ENCODE peak calls at places on chromosome 20, in four cellular contexts. One of them, this sample, is unnamed.

GRCh38 chr20:61170521-61170920 is 81.5 kb upstream of the CDH4 start:
- DNase-seq in uterus: no peak
- DNase-seq in testis: no peak
- DNase-seq in right lobe of liver: no peak
- DNase-seq in this sample: no peak

GRCh38 chr20:57900226-57900905 is 190.6 kb upstream of the PMEPA1 start:
- DNase-seq in uterus: no peak
- DNase-seq in testis: no peak
- DNase-seq in right lobe of liver: no peak
- DNase-seq in this sample: no peak

GRCh38 chr20:10111144-10111771 is 76.5 kb downstream of the ANKEF1 start:
- DNase-seq in uterus: no peak
- DNase-seq in testis: no peak
- DNase-seq in right lobe of liver: peak; percentile 77
- DNase-seq in this sample: peak; percentile 44

GRCh38 chr20:1308702-1309095 is 20.2 kb downstream of the SDCBP2 start:
- DNase-seq in uterus: no peak
- DNase-seq in testis: no peak
- DNase-seq in right lobe of liver: no peak
- DNase-seq in this sample: no peak

GRCh38 chr20:51756653-51757052 is 11.5 kb downstream of the ATP9A start:
- DNase-seq in uterus: no peak
- DNase-seq in testis: no peak
- DNase-seq in right lobe of liver: no peak
- DNase-seq in this sample: no peak

GRCh38 chr20:3910868-3911267 is 21.7 kb downstream of the PANK2 start:
- DNase-seq in uterus: no peak
- DNase-seq in testis: no peak
- DNase-seq in right lobe of liver: no peak
- DNase-seq in this sample: no peak

GRCh38 chr20:965956-966355 is 36.2 kb downstream of the RSPO4 start:
- DNase-seq in uterus: no peak
- DNase-seq in testis: peak; percentile 77
- DNase-seq in right lobe of liver: no peak
- DNase-seq in this sample: no peak

GRCh38 chr20:19540401-19540800 is 217.7 kb upstream of the RIN2 start:
- DNase-seq in uterus: no peak
- DNase-seq in testis: peak; percentile 58
- DNase-seq in right lobe of liver: no peak
- DNase-seq in this sample: no peak

GRCh38 chr20:33191955-33192354 is 24.0 kb downstream of the BPIFA2 start:
- DNase-seq in uterus: no peak
- DNase-seq in testis: no peak
- DNase-seq in right lobe of liver: no peak
- DNase-seq in this sample: no peak

GRCh38 chr20:1477896-1478490 is 11.3 kb upstream of the NSFL1C start:
- DNase-seq in uterus: no peak
- DNase-seq in testis: no peak
- DNase-seq in right lobe of liver: no peak
- DNase-seq in this sample: no peak

GRCh38 chr20:14919473-14920157 is 582.2 kb upstream of the FLRT3 start:
- DNase-seq in uterus: no peak
- DNase-seq in testis: no peak
- DNase-seq in right lobe of liver: no peak
- DNase-seq in this sample: peak; percentile 53

GRCh38 chr20:37356961-37357371 is 11.0 kb downstream of the SRC start:
- DNase-seq in uterus: no peak
- DNase-seq in testis: no peak
- DNase-seq in right lobe of liver: peak; percentile 46
- DNase-seq in this sample: no peak

GRCh38 chr20:16040742-16041141 is 532.5 kb downstream of the KIF16B start:
- DNase-seq in uterus: no peak
- DNase-seq in testis: no peak
- DNase-seq in right lobe of liver: no peak
- DNase-seq in this sample: no peak

GRCh38 chr20:54084727-54085368 is 14.5 kb upstream of the BCAS1 start:
- DNase-seq in uterus: no peak
- DNase-seq in testis: no peak
- DNase-seq in right lobe of liver: no peak
- DNase-seq in this sample: peak; percentile 70

GRCh38 chr20:40943591-40943990 is 85.0 kb upstream of the TOP1 start:
- DNase-seq in uterus: no peak
- DNase-seq in testis: no peak
- DNase-seq in right lobe of liver: no peak
- DNase-seq in this sample: no peak

GRCh38 chr20:53934421-53935352 is 135.7 kb downstream of the BCAS1 start:
- DNase-seq in uterus: no peak
- DNase-seq in testis: no peak
- DNase-seq in right lobe of liver: no peak
- DNase-seq in this sample: no peak

GRCh38 chr20:40868568-40869223 is 159.9 kb upstream of the TOP1 start:
- DNase-seq in uterus: peak; percentile 37
- DNase-seq in testis: peak; percentile 27
- DNase-seq in right lobe of liver: no peak
- DNase-seq in this sample: no peak

DNA sequence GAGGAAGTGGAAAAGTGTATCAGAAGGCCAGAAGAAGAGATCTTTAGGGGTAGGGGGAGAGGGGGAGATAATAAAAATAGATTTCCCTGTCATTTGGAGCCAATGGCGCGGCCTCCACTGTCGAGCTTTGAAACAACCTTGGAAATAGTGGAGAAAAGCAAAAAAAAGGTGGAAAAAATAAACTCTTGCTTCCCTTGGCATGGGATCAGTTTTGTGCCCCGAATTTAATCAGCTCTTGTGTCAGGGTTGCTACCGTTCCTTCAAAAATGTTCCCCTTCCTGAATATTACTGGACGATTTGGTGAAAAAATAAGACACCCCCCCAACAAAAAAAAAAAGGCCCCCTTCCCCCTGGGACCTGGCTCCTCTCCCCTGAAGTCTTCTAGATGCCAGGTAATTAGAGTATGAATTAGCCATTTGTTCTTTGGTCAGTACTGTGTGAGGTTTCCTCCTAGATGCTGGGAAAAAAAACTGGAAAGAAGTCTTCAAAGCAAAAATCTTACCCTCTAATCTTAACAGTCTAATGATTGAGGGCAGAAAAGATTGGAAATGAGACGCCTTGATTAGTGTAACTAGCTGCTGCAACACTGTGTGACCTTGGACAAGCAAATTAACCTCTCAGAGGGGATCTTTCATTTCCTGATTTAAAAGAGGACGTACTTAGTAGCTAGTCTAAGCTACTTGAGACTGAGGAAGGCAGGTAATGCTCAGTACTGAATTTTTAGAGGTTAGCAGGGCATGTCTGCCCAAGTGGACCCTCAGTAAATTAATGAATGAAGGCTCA is 872 bp upstream of the RBM39 start:
- DNase-seq in uterus: no peak
- DNase-seq in testis: no peak
- DNase-seq in right lobe of liver: no peak
- DNase-seq in this sample: no peak
- TF ChIP-seq POLR2A in uterus: no peak
- TF ChIP-seq POLR2A in testis: no peak
- TF ChIP-seq POLR2A in right lobe of liver: no peak
- TF ChIP-seq POLR2A in this sample: no peak

GRCh38 chr20:23148721-23149570 is 62.8 kb upstream of the CD93 start:
- DNase-seq in uterus: no peak
- DNase-seq in testis: no peak
- DNase-seq in right lobe of liver: peak; percentile 32
- DNase-seq in this sample: peak; percentile 16

GRCh38 chr20:23147647-23147963 is 61.5 kb upstream of the CD93 start:
- DNase-seq in uterus: no peak
- DNase-seq in testis: no peak
- DNase-seq in right lobe of liver: no peak
- DNase-seq in this sample: no peak

GRCh38 chr20:23149623-23150279 is 63.6 kb upstream of the CD93 start:
- DNase-seq in uterus: no peak
- DNase-seq in testis: no peak
- DNase-seq in right lobe of liver: no peak
- DNase-seq in this sample: peak; percentile 14

GRCh38 chr20:23146857-23147256 is 60.7 kb upstream of the CD93 start:
- DNase-seq in uterus: no peak
- DNase-seq in testis: no peak
- DNase-seq in right lobe of liver: no peak
- DNase-seq in this sample: no peak

DNA sequence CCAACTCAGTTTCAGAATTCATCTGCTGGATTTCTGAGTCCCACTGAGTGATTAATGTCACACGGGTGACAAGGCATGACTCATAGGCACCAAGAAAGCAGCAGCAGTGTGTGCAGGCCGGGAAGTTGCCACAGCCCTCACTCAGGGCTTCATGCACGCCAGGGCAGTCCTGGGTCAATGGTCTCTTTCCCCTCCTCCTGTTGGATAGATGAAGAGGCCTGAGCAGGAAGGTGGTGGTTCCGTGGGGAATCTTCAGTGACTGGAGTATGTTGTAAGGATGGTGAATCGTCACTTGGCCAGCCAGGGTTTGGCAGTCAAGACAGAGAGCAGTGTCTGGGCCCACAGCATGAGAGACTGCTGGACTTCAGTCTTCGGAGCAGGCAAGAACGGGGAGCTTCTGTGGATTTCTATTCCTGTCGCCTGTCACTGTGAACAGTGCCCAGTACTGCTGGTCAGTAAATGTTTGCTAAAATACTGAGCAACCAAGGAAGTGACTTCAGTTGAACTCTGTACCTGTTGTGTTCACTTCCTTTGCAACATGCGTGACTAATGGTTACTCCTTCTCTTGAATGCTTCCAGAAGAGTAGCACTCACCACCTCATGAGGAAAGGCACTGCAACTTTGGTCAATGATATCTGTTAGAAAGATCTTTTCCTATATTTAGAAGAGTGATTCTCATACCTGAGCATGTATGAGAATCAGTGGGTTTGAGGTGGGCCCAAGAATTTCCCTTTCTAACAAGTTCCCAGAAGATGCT is 62.0 kb upstream of the CD93 start:
- DNase-seq in uterus: no peak
- DNase-seq in testis: no peak
- DNase-seq in right lobe of liver: peak; percentile 60
- DNase-seq in this sample: peak; percentile 54
- TF ChIP-seq POLR2A in uterus: no peak
- TF ChIP-seq POLR2A in testis: no peak
- TF ChIP-seq POLR2A in right lobe of liver: peak; percentile 53
- TF ChIP-seq POLR2A in this sample: no peak

DNA sequence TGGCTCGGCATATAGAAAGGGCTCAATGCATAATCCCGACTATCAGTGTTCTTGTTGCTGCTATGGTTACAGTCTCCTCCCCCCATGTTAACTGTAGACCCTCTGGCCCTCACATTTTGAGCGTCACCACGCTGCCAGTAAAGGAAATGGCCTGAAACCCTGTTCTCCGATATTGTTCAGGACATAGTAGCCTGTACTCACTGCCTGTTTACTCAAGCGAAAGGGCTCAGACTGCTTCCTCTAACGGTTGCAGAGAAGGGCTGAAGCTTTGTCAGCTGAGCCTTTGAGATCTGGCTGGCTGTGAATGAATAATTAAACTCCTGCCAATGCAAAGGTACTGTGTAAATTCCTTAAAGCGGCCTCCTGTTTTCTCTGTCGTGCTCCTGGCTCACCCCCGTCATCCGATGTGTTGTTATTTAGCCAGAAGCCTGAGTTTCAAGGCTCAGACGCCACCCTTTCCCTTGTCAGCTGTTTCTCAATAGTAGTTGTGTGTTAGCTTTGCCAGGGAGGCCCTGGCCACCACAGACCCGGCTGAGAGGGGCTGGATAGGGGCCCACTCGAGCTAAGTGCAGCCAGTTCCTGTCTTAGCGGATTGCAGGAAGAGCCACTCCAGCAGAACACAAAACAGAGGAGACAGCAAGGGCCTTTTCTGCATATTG is 31.2 kb upstream of the RALGAPA2 start:
- DNase-seq in uterus: peak; percentile 65
- DNase-seq in testis: peak; percentile 66
- DNase-seq in right lobe of liver: peak; percentile 69
- DNase-seq in this sample: peak; percentile 57
- TF ChIP-seq POLR2A in uterus: no peak
- TF ChIP-seq POLR2A in testis: no peak
- TF ChIP-seq POLR2A in right lobe of liver: no peak
- TF ChIP-seq POLR2A in this sample: no peak

DNA sequence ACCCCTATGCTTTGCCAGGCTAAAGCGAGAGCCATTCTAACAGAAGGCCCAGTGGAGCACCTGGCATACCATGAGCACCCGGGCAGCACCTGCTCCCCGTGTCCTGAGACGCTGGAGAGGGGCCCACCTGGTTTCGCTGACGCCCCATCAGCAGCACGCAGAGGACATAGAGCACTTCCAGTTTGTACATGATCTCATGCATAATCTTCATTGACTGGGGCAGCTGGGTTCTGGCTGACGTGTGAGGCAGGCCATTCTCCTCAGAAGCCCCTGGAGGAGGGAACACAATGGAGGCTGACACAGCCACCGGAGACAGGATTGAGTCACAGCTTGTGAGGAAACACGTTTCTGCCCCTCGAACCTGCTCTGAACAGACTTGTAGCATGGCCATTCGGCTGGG is 65.4 kb downstream of the MYH7B start:
- DNase-seq in uterus: no peak
- DNase-seq in testis: no peak
- DNase-seq in right lobe of liver: no peak
- DNase-seq in this sample: no peak
- TF ChIP-seq POLR2A in uterus: no peak
- TF ChIP-seq POLR2A in testis: no peak
- TF ChIP-seq POLR2A in right lobe of liver: no peak
- TF ChIP-seq POLR2A in this sample: no peak

GRCh38 chr20:63855363-63856110 is 5.8 kb upstream of the ABHD16B start:
- DNase-seq in uterus: peak; percentile 31
- DNase-seq in testis: no peak
- DNase-seq in right lobe of liver: no peak
- DNase-seq in this sample: no peak

GRCh38 chr20:63856111-63856511 is 5.2 kb upstream of the ABHD16B start:
- DNase-seq in uterus: no peak
- DNase-seq in testis: no peak
- DNase-seq in right lobe of liver: no peak
- DNase-seq in this sample: no peak

GRCh38 chr20:63850689-63851547 is 10.4 kb upstream of the ABHD16B start:
- DNase-seq in uterus: no peak
- DNase-seq in testis: no peak
- DNase-seq in right lobe of liver: no peak
- DNase-seq in this sample: no peak

GRCh38 chr20:63854766-63855362 is 6.4 kb upstream of the ABHD16B start:
- DNase-seq in uterus: peak; percentile 58
- DNase-seq in testis: no peak
- DNase-seq in right lobe of liver: no peak
- DNase-seq in this sample: no peak

GRCh38 chr20:63854069-63854765 is 7.1 kb upstream of the ABHD16B start:
- DNase-seq in uterus: peak; percentile 42
- DNase-seq in testis: no peak
- DNase-seq in right lobe of liver: no peak
- DNase-seq in this sample: no peak
- TF ChIP-seq POLR2A in uterus: no peak
- TF ChIP-seq POLR2A in testis: no peak
- TF ChIP-seq POLR2A in right lobe of liver: no peak
- TF ChIP-seq POLR2A in this sample: no peak

GRCh38 chr20:63552481-63553249 is 1.3 kb upstream of the FNDC11 start:
- DNase-seq in uterus: no peak
- DNase-seq in testis: no peak
- DNase-seq in right lobe of liver: no peak
- DNase-seq in this sample: no peak
- TF ChIP-seq POLR2A in uterus: no peak
- TF ChIP-seq POLR2A in testis: no peak
- TF ChIP-seq POLR2A in right lobe of liver: no peak
- TF ChIP-seq POLR2A in this sample: no peak

This sample was measured in stomach.